ENCODE peak calls at places on chromosomes 2 and 18, in five cellular contexts. E, D, Z, T and J are unnamed samples.

GRCh38 chr2:163664610-163665009 is 71.2 kb downstream of the FIGN start:
- DNase-seq in D (peak; percentile 83), Z (no peak), T (peak; percentile 78), E (no peak), J (no peak)

GRCh38 chr18:48003426-48004349 is 73.2 kb upstream of the SMAD2 start:
- DNase-seq in T (peak; percentile 66), E (no peak), Z (no peak), D (peak; percentile 30), J (no peak)

GRCh38 chr18:48323151-48323550 is 86.0 kb downstream of the ZBTB7C start:
- DNase-seq in D (no peak), T (no peak), E (no peak), Z (no peak), J (no peak)

GRCh38 chr2:118202707-118203303 is 114.5 kb downstream of the INSIG2 start:
- DNase-seq in E (peak; percentile 33), D (peak; percentile 49), T (peak; percentile 48), Z (peak; percentile 44), J (no peak)

GRCh38 chr2:20516646-20517341 is 69.9 kb downstream of the RHOB start:
- DNase-seq in T (peak; percentile 65), E (no peak), Z (peak; percentile 75), D (peak; percentile 67), J (peak; percentile 67)

GRCh38 chr18:77635858-77636257 is 386.2 kb downstream of the GALR1 start:
- DNase-seq in D (no peak), Z (no peak), T (no peak), E (no peak), J (no peak)

GRCh38 chr2:239274391-239275001 is 126.3 kb downstream of the HDAC4 start:
- DNase-seq in D (peak; percentile 60), E (no peak), T (peak; percentile 89), Z (no peak), J (peak; percentile 80)

GRCh38 chr2:139946690-139947089 is 1166.5 kb upstream of the NXPH2 start:
- DNase-seq in D (no peak), T (no peak), E (no peak), Z (no peak), J (no peak)

GRCh38 chr2:203476881-203477280 is 58.2 kb downstream of the RAPH1 start:
- DNase-seq in Z (no peak), T (no peak), D (no peak), E (no peak), J (no peak)

GRCh38 chr2:143163499-143163898 is 34.3 kb downstream of the ARHGAP15 start:
- DNase-seq in T (no peak), D (no peak), Z (no peak), E (no peak), J (no peak)

GRCh38 chr2:45330617-45331016 is 280.4 kb downstream of the SRBD1 start:
- DNase-seq in T (no peak), E (no peak), Z (no peak), D (peak; percentile 59), J (no peak)

GRCh38 chr2:102618452-102619413 is 620 bp upstream of the SLC9A2 start:
- DNase-seq in D (peak; percentile 6), E (no peak), Z (peak; percentile 53), T (peak; percentile 13), J (no peak)

GRCh38 chr18:45702871-45703270 is 21.1 kb upstream of the SLC14A1 start:
- DNase-seq in T (no peak), D (no peak), Z (no peak), E (no peak), J (no peak)

GRCh38 chr2:215598376-215598975 is 162.6 kb upstream of the FN1 start:
- DNase-seq in T (peak; percentile 82), E (no peak), D (peak; percentile 91), Z (no peak), J (no peak)

GRCh38 chr18:72107647-72108046 is 436.5 kb downstream of the CBLN2 start:
- DNase-seq in D (peak; percentile 4), Z (no peak), T (peak; percentile 63), E (no peak), J (no peak)

GRCh38 chr2:217746741-217747287 is 256.0 kb downstream of the TNS1 start:
- DNase-seq in E (no peak), D (peak; percentile 19), Z (no peak), T (no peak), J (no peak)

GRCh38 chr2:231298091-231298490 is 97.4 kb upstream of the B3GNT7 start:
- DNase-seq in T (no peak), Z (no peak), D (no peak), E (no peak), J (no peak)

GRCh38 chr2:233072838-233073237 is 12.7 kb downstream of the INPP5D start:
- DNase-seq in D (no peak), Z (no peak), T (no peak), E (no peak), J (no peak)

GRCh38 chr2:36277146-36277808 is 78.3 kb upstream of the CRIM1 start:
- DNase-seq in D (peak; percentile 67), T (peak; percentile 91), Z (no peak), E (no peak), J (no peak)

GRCh38 chr2:11850082-11850481 is 103.7 kb downstream of the LPIN1 start:
- DNase-seq in T (no peak), D (no peak), Z (no peak), E (no peak), J (no peak)

GRCh38 chr18:34834897-34835296 is 124.8 kb downstream of the DTNA start:
- DNase-seq in Z (peak; percentile 4), E (no peak), D (peak; percentile 24), T (no peak), J (no peak)

GRCh38 chr2:232273903-232274598 is 104.5 kb upstream of the ALPP start:
- DNase-seq in E (no peak), Z (no peak), T (no peak), D (no peak), J (peak; percentile 22)

GRCh38 chr2:24206714-24207113 is 31.9 kb downstream of the FAM228A start:
- DNase-seq in E (no peak), T (no peak), Z (no peak), D (no peak), J (no peak)

GRCh38 chr18:54983041-54983686 is 23.9 kb upstream of the CCDC68 start:
- DNase-seq in E (no peak), D (peak; percentile 84), T (peak; percentile 75), Z (peak; percentile 51), J (no peak)

GRCh38 chr18:12086249-12086648 is 7.4 kb upstream of the ANKRD62 start:
- DNase-seq in Z (no peak), E (no peak), D (no peak), T (no peak), J (no peak)

GRCh38 chr2:111168528-111168929 is 47.8 kb downstream of the BCL2L11 start:
- DNase-seq in Z (peak; percentile 58), T (peak; percentile 78), E (peak; percentile 50), D (peak; percentile 84), J (no peak)

GRCh38 chr2:61978522-61978921 is 73.0 kb downstream of the COMMD1 start:
- DNase-seq in Z (peak; percentile 37), D (no peak), T (no peak), E (no peak), J (no peak)